ENCODE peak calls at places on chromosomes 16 and 17, in four cellular contexts. R, K, Z and Y are unnamed samples.

GRCh38 chr17:44557653-44558285 is 485 bp downstream of the FZD2 start:
- DNase-seq in Z (peak), R (peak), K (no peak), Y (peak)

GRCh38 chr17:72445055-72445991 is 324.5 kb downstream of the SOX9 start:
- DNase-seq in Z (no peak), K (no peak), R (no peak), Y (no peak)

GRCh38 chr16:74199066-74199841 is 97.4 kb upstream of the PSMD7 start:
- DNase-seq in K (no peak), R (no peak), Z (no peak), Y (no peak)

GRCh38 chr16:87074635-87075318 is 242.4 kb downstream of the C16orf95 start:
- DNase-seq in K (no peak), R (peak), Z (no peak), Y (no peak)

GRCh38 chr17:57523926-57524634 is 221.0 kb downstream of the CCDC182 start:
- DNase-seq in K (peak), Z (peak), R (no peak), Y (peak)

GRCh38 chr16:54934536-54935410 is 4.1 kb downstream of the IRX5 start:
- DNase-seq in Z (no peak), K (no peak), R (peak), Y (no peak)

GRCh38 chr17:61157246-61157887 is 242.3 kb upstream of the TBX2 start:
- DNase-seq in Z (peak), K (no peak), R (no peak), Y (no peak)

GRCh38 chr17:76940738-76941350 is 72.6 kb downstream of the MGAT5B start:
- DNase-seq in R (peak), K (no peak), Z (no peak), Y (no peak)

GRCh38 chr17:980406-981291 is 1.1 kb upstream of the NXN start:
- DNase-seq in K (no peak), Z (peak), R (peak), Y (peak)

GRCh38 chr17:50148226-50149098 is 2.0 kb downstream of the PPP1R9B start:
- DNase-seq in Z (no peak), R (peak), K (peak), Y (peak)

GRCh38 chr17:82114872-82115271 is 16.8 kb upstream of the FASN start:
- DNase-seq in R (no peak), Z (no peak), K (no peak), Y (no peak)

GRCh38 chr16:67163903-67164558 is 514 bp upstream of the HSF4 start:
- DNase-seq in K (no peak), R (peak), Z (peak), Y (peak)

GRCh38 chr17:68080411-68081150 is 45.0 kb downstream of the KPNA2 start:
- DNase-seq in R (no peak), Z (no peak), K (no peak), Y (no peak)

GRCh38 chr17:7667616-7668406 is 17.1 kb downstream of the ATP1B2 start:
- DNase-seq in R (no peak), K (no peak), Z (no peak), Y (no peak)

GRCh38 chr16:11423315-11424117 is 78.3 kb downstream of the RMI2 start:
- DNase-seq in R (no peak), Z (no peak), K (no peak), Y (no peak)

DNA sequence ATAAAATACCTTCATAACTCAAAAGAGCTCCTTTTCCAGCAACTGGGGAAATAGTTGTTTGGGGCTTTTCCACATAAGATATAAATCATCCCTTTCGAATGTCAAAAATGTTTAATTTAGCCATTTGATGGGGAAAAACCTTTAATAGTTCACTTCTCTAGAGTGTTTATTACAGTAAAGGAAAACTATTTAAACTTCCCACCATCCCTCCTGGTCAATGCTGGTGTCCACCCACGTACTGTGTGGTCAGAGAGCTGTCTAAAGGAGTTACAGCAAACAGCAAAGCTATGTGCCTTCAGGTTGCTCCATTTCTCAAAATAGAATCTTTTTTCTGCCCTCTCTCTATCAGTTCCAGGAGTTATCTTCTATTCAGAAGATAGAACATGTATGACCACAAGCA is 33.5 kb downstream of the KANSL1 start:
- DNase-seq in K (no peak), Z (peak), R (no peak), Y (no peak)
- H3K27ac ChIP-seq in K (no peak), Z (no peak), R (peak), Y (peak)

GRCh38 chr17:65218261-65218660 is 81.1 kb downstream of the RGS9 start:
- DNase-seq in K (no peak), Z (no peak), R (no peak), Y (no peak)

GRCh38 chr17:65219124-65219523 is 82.0 kb downstream of the RGS9 start:
- DNase-seq in Z (no peak), K (no peak), R (no peak), Y (no peak)

GRCh38 chr17:65222216-65222738 is 85.1 kb downstream of the RGS9 start:
- DNase-seq in R (no peak), Z (no peak), K (no peak), Y (no peak)

GRCh38 chr17:65220732-65221131 is 83.6 kb downstream of the RGS9 start:
- DNase-seq in Z (no peak), K (no peak), R (no peak), Y (no peak)

DNA sequence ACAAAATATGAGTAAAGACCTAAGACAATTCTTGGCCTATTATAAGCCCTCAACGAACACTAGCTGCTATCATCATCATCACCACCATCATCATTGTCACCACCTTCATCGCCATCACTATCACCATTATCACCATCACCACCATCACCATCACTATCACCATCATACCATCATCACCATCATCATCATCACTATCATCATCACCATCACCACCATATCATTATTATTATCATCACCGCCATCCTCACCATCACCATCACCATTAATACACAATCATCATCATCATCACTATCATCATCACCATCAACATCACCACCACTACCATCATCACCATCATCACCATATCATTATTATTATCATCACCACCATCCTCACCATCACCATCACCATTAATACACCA is 82.5 kb downstream of the RGS9 start:
- DNase-seq in R (no peak), Z (no peak), K (no peak), Y (no peak)
- H3K27ac ChIP-seq in R (no peak), Z (no peak), K (no peak), Y (no peak)

DNA sequence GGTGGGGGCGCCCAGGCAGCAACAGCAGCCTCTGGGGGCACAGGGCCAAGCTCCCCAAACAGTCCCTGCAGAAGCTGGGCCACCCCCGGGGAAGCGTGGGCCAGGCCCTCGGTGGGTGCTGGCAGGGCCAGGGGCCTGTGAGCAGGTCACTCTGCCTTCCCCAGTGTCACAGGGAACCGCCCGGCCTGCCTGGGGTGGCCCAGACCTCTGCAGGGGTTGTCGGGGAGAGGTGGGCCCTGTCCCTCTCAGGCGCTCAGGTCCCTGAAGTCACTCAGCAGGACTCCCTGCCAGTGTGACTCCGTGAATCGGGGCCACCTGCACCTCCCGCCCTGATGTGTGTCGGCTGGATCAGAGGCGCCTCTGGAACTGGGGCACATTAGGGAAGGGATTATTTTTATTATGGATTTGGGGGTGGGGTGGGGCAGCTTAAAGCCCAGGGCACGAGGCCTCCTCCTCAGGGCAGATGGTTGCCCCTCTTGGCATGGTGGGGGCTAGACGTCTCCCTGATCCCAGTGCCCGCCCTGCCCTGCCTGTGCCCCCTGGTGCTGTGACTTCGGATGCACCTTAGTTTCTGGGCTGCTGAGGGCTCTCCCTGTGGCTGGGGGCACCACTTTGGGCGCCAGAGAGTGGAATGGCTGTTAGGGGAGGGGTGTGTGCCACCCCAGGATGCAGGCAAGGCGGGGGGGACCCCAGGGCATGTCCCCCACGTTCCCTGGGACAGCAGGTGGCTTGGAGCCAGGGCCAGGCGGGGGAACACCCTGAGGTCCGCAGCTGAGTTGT is 1.2 kb upstream of the GNG13 start:
- DNase-seq in Z (no peak), R (no peak), K (no peak), Y (no peak)
- H3K27ac ChIP-seq in Z (no peak), R (no peak), K (no peak), Y (no peak)

GRCh38 chr16:2471016-2471652 is at the start of gene NTN3:
- DNase-seq in Z (no peak), R (peak), K (no peak), Y (no peak)
- H3K27ac ChIP-seq in Z (no peak), R (no peak), K (no peak), Y (no peak)